ENCODE peak calls at places on chromosomes 2 and 18, in eight cellular contexts. I, U, Y, V, P, W, L and E are unnamed samples. For H3K9me3, the result is how much of the 10 kb centered on the place peaks cover.

GRCh38 chr2:1767939-1768691 is 23.8 kb upstream of the PXDN start:
- DNase-seq in I (no peak), U (no peak), Y (peak), V (no peak), P (no peak), W (no peak), L (no peak), E (no peak)

GRCh38 chr2:77418537-77418936 is 103.6 kb downstream of the LRRTM4 start:
- DNase-seq in I (no peak), U (no peak), Y (no peak), V (no peak), P (no peak), W (no peak), L (no peak), E (no peak)

GRCh38 chr2:232341061-232341738 is 37.4 kb upstream of the ALPP start:
- DNase-seq in I (no peak), U (no peak), Y (no peak), V (no peak), P (peak), W (no peak), L (no peak), E (peak)

GRCh38 chr2:120905824-120906571 is 170.3 kb downstream of the GLI2 start:
- DNase-seq in I (no peak), U (no peak), Y (no peak), V (no peak), P (no peak), W (peak), L (no peak), E (no peak)

GRCh38 chr2:460861-461260 is 173.0 kb upstream of the ALKAL2 start:
- DNase-seq in I (no peak), U (no peak), Y (peak), V (no peak), P (no peak), W (no peak), L (no peak), E (no peak)

GRCh38 chr2:108615480-108616090 is 81.3 kb downstream of the LIMS1 start:
- DNase-seq in I (no peak), U (no peak), Y (no peak), V (no peak), P (no peak), W (no peak), L (no peak), E (no peak)

GRCh38 chr18:24509435-24509834 is 49.0 kb downstream of the HRH4 start:
- DNase-seq in I (no peak), U (no peak), Y (no peak), V (no peak), P (no peak), W (no peak), L (no peak), E (no peak)

GRCh38 chr18:79975043-79975442 is 10.6 kb downstream of the HSBP1L1 start:
- DNase-seq in I (no peak), U (no peak), Y (no peak), V (no peak), P (no peak), W (no peak), L (no peak), E (no peak)

GRCh38 chr2:217712431-217712830 is 290.4 kb downstream of the TNS1 start:
- DNase-seq in I (no peak), U (no peak), Y (no peak), V (no peak), P (no peak), W (no peak), L (peak), E (no peak)

GRCh38 chr2:194104687-194105086 is 1552.3 kb upstream of the SLC39A10 start:
- DNase-seq in I (no peak), U (no peak), Y (no peak), V (no peak), P (no peak), W (no peak), L (no peak), E (no peak)

GRCh38 chr2:74740395-74741075 is 86.5 kb downstream of the SEMA4F start:
- DNase-seq in I (peak), U (peak), Y (no peak), V (no peak), P (no peak), W (peak), L (no peak), E (peak)

GRCh38 chr2:187261705-187262104 is 186.3 kb downstream of the CALCRL start:
- DNase-seq in I (no peak), U (no peak), Y (no peak), V (no peak), P (no peak), W (no peak), L (no peak), E (no peak)

GRCh38 chr2:224101820-224102630 is 62.9 kb upstream of the SERPINE2 start:
- DNase-seq in I (peak), U (no peak), Y (no peak), V (no peak), P (no peak), W (no peak), L (no peak), E (no peak)

GRCh38 chr2:182368996-182369395 is 57.8 kb downstream of the PDE1A start:
- DNase-seq in I (no peak), U (no peak), Y (no peak), V (no peak), P (no peak), W (no peak), L (no peak), E (no peak)

GRCh38 chr2:182377467-182377866 is 49.4 kb downstream of the PDE1A start:
- DNase-seq in I (no peak), U (no peak), Y (no peak), V (no peak), P (no peak), W (no peak), L (no peak), E (no peak)

GRCh38 chr2:182375862-182376261 is 51.0 kb downstream of the PDE1A start:
- DNase-seq in I (no peak), U (no peak), Y (no peak), V (no peak), P (no peak), W (no peak), L (no peak), E (no peak)

GRCh38 chr2:182368446-182368845 is 58.4 kb downstream of the PDE1A start:
- DNase-seq in I (no peak), U (no peak), Y (no peak), V (no peak), P (no peak), W (no peak), L (no peak), E (no peak)

GRCh38 chr2:182372661-182373060 is 54.2 kb downstream of the PDE1A start:
- DNase-seq in I (peak), U (peak), Y (no peak), V (no peak), P (no peak), W (peak), L (no peak), E (no peak)
- H3K27ac ChIP-seq in I (peak), U (no peak), Y (no peak), V (no peak), P (no peak), W (peak), L (peak), E (peak)

GRCh38 chr2:39359453-39360038 is 77.5 kb downstream of the MAP4K3 start:
- DNase-seq in I (no peak), U (no peak), Y (no peak), V (no peak), P (no peak), W (no peak), L (no peak), E (no peak)
- H3K9me3 ChIP-seq in I (under half), U (under half), Y (under half), V (under half), P (under half), W (under half), L (under half), E (under half)

GRCh38 chr2:42099431-42100173 is 51.8 kb downstream of the PKDCC start:
- DNase-seq in I (no peak), U (no peak), Y (no peak), V (no peak), P (no peak), W (no peak), L (peak), E (no peak)

GRCh38 chr2:42101641-42102605 is 54.1 kb downstream of the PKDCC start:
- DNase-seq in I (peak), U (peak), Y (peak), V (peak), P (peak), W (peak), L (no peak), E (peak)

GRCh38 chr2:42102606-42103450 is 55.0 kb downstream of the PKDCC start:
- DNase-seq in I (no peak), U (peak), Y (peak), V (peak), P (peak), W (peak), L (no peak), E (peak)

GRCh38 chr2:42098571-42099430 is 51.0 kb downstream of the PKDCC start:
- DNase-seq in I (no peak), U (no peak), Y (peak), V (no peak), P (no peak), W (peak), L (no peak), E (peak)

DNA sequence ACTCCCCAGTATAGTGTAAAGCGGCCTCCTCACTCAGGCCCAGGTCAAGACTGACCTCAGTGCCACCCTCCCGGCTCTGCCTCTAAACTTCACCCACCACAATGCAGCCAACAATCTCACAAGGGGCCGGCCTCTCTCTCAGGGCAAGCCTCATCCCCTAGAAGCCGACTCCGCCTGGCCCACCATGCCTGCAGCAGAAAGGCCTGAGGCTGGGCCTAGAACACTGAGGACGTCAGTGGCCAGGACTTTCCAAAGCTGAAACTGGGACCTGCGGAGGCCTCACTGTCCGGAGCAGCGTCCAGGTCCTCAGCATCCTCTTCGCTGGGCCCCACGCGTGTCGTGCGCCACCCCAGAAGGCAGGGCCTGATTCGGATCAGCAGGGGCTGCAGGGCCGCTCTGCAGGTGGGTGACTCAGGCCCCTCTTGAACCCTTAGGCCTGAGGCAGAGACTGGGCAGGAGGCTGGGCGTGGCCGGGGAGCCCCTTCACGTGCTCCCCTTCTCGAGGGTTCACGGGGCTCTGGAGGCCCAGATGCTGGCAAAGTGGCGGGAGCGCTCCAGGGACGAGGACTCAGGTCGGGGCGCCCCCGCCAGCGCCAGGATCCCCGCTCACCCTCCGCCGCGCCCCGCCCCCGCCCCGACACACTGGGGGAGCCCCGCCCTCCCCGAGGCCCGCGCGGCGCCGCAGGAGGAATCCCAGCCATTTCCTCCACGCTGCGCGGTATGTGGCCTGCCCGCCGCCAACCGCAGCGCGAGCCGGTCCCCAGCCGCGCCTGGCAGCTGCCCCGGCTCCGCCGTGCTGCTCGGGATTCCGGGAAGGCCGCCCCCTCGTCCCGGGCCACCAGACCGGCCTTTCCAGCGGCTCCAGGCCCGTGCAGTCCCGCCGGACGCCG is 53.1 kb downstream of the PKDCC start:
- DNase-seq in I (peak), U (peak), Y (peak), V (peak), P (peak), W (peak), L (peak), E (peak)
- H3K27ac ChIP-seq in I (peak), U (no peak), Y (peak), V (peak), P (peak), W (peak), L (peak), E (peak)

GRCh38 chr18:72407048-72407447 is 137.1 kb downstream of the CBLN2 start:
- DNase-seq in I (no peak), U (no peak), Y (no peak), V (no peak), P (no peak), W (no peak), L (no peak), E (no peak)
- H3K9me3 ChIP-seq in I (under half), U (under half), Y (under half), V (under half), P (under half), W (under half), L (under half), E (under half)

GRCh38 chr2:188315750-188316149 is 24.1 kb downstream of the GULP1 start:
- DNase-seq in I (no peak), U (no peak), Y (no peak), V (no peak), P (no peak), W (no peak), L (no peak), E (no peak)

GRCh38 chr2:188316791-188317423 is 25.2 kb downstream of the GULP1 start:
- DNase-seq in I (no peak), U (no peak), Y (no peak), V (no peak), P (no peak), W (no peak), L (no peak), E (no peak)

GRCh38 chr2:188318161-188318749 is 26.6 kb downstream of the GULP1 start:
- DNase-seq in I (no peak), U (no peak), Y (no peak), V (no peak), P (no peak), W (no peak), L (no peak), E (no peak)

GRCh38 chr2:188316354-188316753 is 24.7 kb downstream of the GULP1 start:
- DNase-seq in I (no peak), U (no peak), Y (no peak), V (no peak), P (no peak), W (no peak), L (no peak), E (no peak)

DNA sequence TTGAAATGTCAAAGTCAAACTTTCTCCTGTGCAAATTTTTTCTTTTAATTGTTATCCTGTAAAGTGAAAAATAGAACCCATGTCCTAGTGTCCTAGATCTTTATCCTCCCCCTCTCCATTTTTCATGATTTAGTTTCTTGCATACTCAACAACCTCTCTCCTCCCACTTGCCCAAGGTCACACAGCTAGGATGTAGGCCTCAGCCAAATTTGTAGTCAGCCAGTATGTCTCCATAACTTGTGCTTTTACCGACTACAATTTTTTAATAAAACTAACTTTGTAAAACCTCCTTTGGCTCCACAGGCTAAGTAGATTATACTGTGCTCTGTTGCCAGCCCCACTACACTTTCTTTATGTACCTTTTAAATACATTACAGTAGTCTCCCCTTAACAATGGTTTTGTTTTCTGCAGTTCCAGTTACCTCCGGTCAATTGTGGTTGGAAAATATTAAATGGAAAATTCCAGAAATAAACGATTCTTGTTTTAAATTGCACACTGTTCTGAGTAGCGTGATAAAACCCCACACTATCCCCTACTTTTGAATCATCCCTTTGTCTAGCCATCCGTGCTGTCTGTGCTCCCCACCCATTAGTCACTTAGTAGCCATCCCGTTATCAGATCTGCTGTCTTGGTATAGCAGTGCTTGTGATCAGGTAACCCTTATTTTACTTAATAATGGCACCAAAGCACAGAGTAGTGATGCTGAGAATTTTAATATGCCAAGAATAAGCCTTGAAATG is 22.8 kb downstream of the GULP1 start:
- DNase-seq in I (no peak), U (no peak), Y (no peak), V (no peak), P (no peak), W (no peak), L (no peak), E (no peak)
- H3K27ac ChIP-seq in I (no peak), U (no peak), Y (no peak), V (no peak), P (no peak), W (no peak), L (no peak), E (no peak)

DNA sequence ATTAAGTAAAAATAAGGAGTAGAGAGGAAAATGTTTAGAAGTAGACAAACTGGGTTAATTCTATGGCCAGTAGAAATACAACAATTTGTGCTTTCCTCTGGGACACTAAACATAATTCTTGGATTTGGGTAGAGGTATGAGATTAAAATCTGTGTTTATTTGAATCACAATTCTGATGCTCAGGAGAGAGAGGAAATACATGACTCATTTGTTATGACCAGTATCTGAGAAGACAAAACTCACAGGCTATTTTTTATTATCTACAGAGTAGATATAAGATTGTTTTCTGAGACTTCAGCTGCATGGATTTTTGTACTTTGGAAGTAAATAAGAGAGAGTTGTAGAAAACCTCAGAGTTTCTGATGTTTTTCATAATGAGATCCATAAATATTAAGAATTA is 315.7 kb upstream of the CWC22 start:
- DNase-seq in I (no peak), U (no peak), Y (no peak), V (no peak), P (no peak), W (no peak), L (no peak), E (no peak)
- H3K9me3 ChIP-seq in I (under half), U (under half), Y (under half), V (under half), P (under half), W (under half), L (under half), E (under half)

GRCh38 chr18:73891572-73892421 is 255.8 kb downstream of the FBXO15 start:
- DNase-seq in I (no peak), U (no peak), Y (no peak), V (no peak), P (no peak), W (no peak), L (no peak), E (no peak)
- H3K27ac ChIP-seq in I (no peak), U (no peak), Y (no peak), V (no peak), P (no peak), W (no peak), L (no peak), E (no peak)